ENCODE peak calls at places on chromosomes 6 and 20, in eight cellular contexts. One of them, this sample, is unnamed. For H3K27me3, the result is how much of the 10 kb centered on the place peaks cover.

GRCh38 chr6:116244284-116244683 is 9.6 kb downstream of the TSPYL4 start:
- DNase-seq in CD4-positive, CD25-positive, alpha-beta regulatory T cell: no peak
- DNase-seq in SJSA1: no peak
- DNase-seq in adipocyte: no peak
- DNase-seq in iPS DF 6.9: no peak
- DNase-seq in CD4-positive, alpha-beta memory T cell: no peak
- DNase-seq in CD8-positive, alpha-beta T cell: no peak
- DNase-seq in heart left ventricle: no peak
- DNase-seq in this sample: no peak

GRCh38 chr6:49540614-49541013 is 9.9 kb upstream of the C6orf141 start:
- DNase-seq in SJSA1: no peak
- DNase-seq in CD4-positive, CD25-positive, alpha-beta regulatory T cell: no peak
- DNase-seq in heart left ventricle: no peak
- DNase-seq in adipocyte: no peak
- DNase-seq in CD4-positive, alpha-beta memory T cell: no peak
- DNase-seq in CD8-positive, alpha-beta T cell: no peak
- DNase-seq in iPS DF 6.9: no peak
- DNase-seq in this sample: no peak

GRCh38 chr6:147651249-147652063 is 143.0 kb downstream of the SAMD5 start:
- DNase-seq in iPS DF 6.9: no peak
- DNase-seq in heart left ventricle: peak
- DNase-seq in CD8-positive, alpha-beta T cell: no peak
- DNase-seq in adipocyte: peak
- DNase-seq in CD4-positive, alpha-beta memory T cell: no peak
- DNase-seq in CD4-positive, CD25-positive, alpha-beta regulatory T cell: no peak
- DNase-seq in SJSA1: peak
- DNase-seq in this sample: no peak

GRCh38 chr20:63345328-63346100 is 15.6 kb downstream of the CHRNA4 start:
- DNase-seq in CD4-positive, alpha-beta memory T cell: no peak
- DNase-seq in CD8-positive, alpha-beta T cell: no peak
- DNase-seq in SJSA1: no peak
- DNase-seq in iPS DF 6.9: no peak
- DNase-seq in CD4-positive, CD25-positive, alpha-beta regulatory T cell: no peak
- DNase-seq in heart left ventricle: peak
- DNase-seq in adipocyte: peak
- DNase-seq in this sample: no peak

GRCh38 chr6:12578751-12579150 is 137.8 kb upstream of the PHACTR1 start:
- DNase-seq in CD8-positive, alpha-beta T cell: no peak
- DNase-seq in heart left ventricle: no peak
- DNase-seq in CD4-positive, CD25-positive, alpha-beta regulatory T cell: no peak
- DNase-seq in CD4-positive, alpha-beta memory T cell: no peak
- DNase-seq in SJSA1: no peak
- DNase-seq in iPS DF 6.9: no peak
- DNase-seq in adipocyte: no peak
- DNase-seq in this sample: no peak

GRCh38 chr6:140855520-140855919 is 1277.2 kb upstream of the GJE1 start:
- DNase-seq in heart left ventricle: no peak
- DNase-seq in CD8-positive, alpha-beta T cell: no peak
- DNase-seq in adipocyte: no peak
- DNase-seq in CD4-positive, alpha-beta memory T cell: no peak
- DNase-seq in SJSA1: no peak
- DNase-seq in CD4-positive, CD25-positive, alpha-beta regulatory T cell: no peak
- DNase-seq in iPS DF 6.9: no peak
- DNase-seq in this sample: no peak

GRCh38 chr20:32992015-32992641 is 12.1 kb downstream of the SUN5 start:
- DNase-seq in CD8-positive, alpha-beta T cell: no peak
- DNase-seq in iPS DF 6.9: no peak
- DNase-seq in CD4-positive, alpha-beta memory T cell: no peak
- DNase-seq in CD4-positive, CD25-positive, alpha-beta regulatory T cell: no peak
- DNase-seq in SJSA1: no peak
- DNase-seq in heart left ventricle: no peak
- DNase-seq in adipocyte: no peak
- DNase-seq in this sample: no peak

GRCh38 chr6:26576929-26577719 is 19.6 kb upstream of the ABT1 start:
- DNase-seq in adipocyte: peak
- DNase-seq in CD8-positive, alpha-beta T cell: peak
- DNase-seq in SJSA1: no peak
- DNase-seq in heart left ventricle: no peak
- DNase-seq in iPS DF 6.9: no peak
- DNase-seq in CD4-positive, CD25-positive, alpha-beta regulatory T cell: peak
- DNase-seq in CD4-positive, alpha-beta memory T cell: peak
- DNase-seq in this sample: peak

GRCh38 chr6:154914288-154914687 is 80.8 kb upstream of the TIAM2 start:
- DNase-seq in CD8-positive, alpha-beta T cell: no peak
- DNase-seq in adipocyte: no peak
- DNase-seq in SJSA1: no peak
- DNase-seq in iPS DF 6.9: no peak
- DNase-seq in CD4-positive, CD25-positive, alpha-beta regulatory T cell: no peak
- DNase-seq in CD4-positive, alpha-beta memory T cell: no peak
- DNase-seq in heart left ventricle: no peak
- DNase-seq in this sample: no peak

GRCh38 chr20:6121504-6121903 is 1.3 kb downstream of the FERMT1 start:
- DNase-seq in CD4-positive, CD25-positive, alpha-beta regulatory T cell: no peak
- DNase-seq in adipocyte: no peak
- DNase-seq in SJSA1: no peak
- DNase-seq in iPS DF 6.9: no peak
- DNase-seq in heart left ventricle: no peak
- DNase-seq in CD8-positive, alpha-beta T cell: no peak
- DNase-seq in CD4-positive, alpha-beta memory T cell: no peak
- DNase-seq in this sample: no peak

GRCh38 chr6:135922170-135922569 is 70.7 kb downstream of the PDE7B start:
- DNase-seq in SJSA1: peak
- DNase-seq in CD4-positive, alpha-beta memory T cell: no peak
- DNase-seq in CD8-positive, alpha-beta T cell: no peak
- DNase-seq in CD4-positive, CD25-positive, alpha-beta regulatory T cell: no peak
- DNase-seq in heart left ventricle: peak
- DNase-seq in iPS DF 6.9: peak
- DNase-seq in adipocyte: peak
- DNase-seq in this sample: no peak

GRCh38 chr6:151763303-151763702 is 44.2 kb upstream of the ESR1 start:
- DNase-seq in adipocyte: peak
- DNase-seq in CD4-positive, CD25-positive, alpha-beta regulatory T cell: no peak
- DNase-seq in CD4-positive, alpha-beta memory T cell: no peak
- DNase-seq in CD8-positive, alpha-beta T cell: no peak
- DNase-seq in heart left ventricle: no peak
- DNase-seq in iPS DF 6.9: no peak
- DNase-seq in SJSA1: no peak
- DNase-seq in this sample: no peak

GRCh38 chr20:38499366-38499765 is 26.7 kb downstream of the RALGAPB start:
- DNase-seq in CD4-positive, CD25-positive, alpha-beta regulatory T cell: no peak
- DNase-seq in iPS DF 6.9: no peak
- DNase-seq in SJSA1: no peak
- DNase-seq in CD4-positive, alpha-beta memory T cell: no peak
- DNase-seq in heart left ventricle: no peak
- DNase-seq in CD8-positive, alpha-beta T cell: no peak
- DNase-seq in adipocyte: no peak
- DNase-seq in this sample: no peak

GRCh38 chr20:52083627-52084232 is 107.8 kb downstream of the ZFP64 start:
- DNase-seq in CD4-positive, CD25-positive, alpha-beta regulatory T cell: no peak
- DNase-seq in CD8-positive, alpha-beta T cell: peak
- DNase-seq in heart left ventricle: peak
- DNase-seq in SJSA1: peak
- DNase-seq in adipocyte: peak
- DNase-seq in CD4-positive, alpha-beta memory T cell: peak
- DNase-seq in iPS DF 6.9: peak
- DNase-seq in this sample: no peak

GRCh38 chr20:63361507-63362425 is 617 bp upstream of the CHRNA4 start:
- DNase-seq in iPS DF 6.9: no peak
- DNase-seq in CD8-positive, alpha-beta T cell: no peak
- DNase-seq in heart left ventricle: no peak
- DNase-seq in adipocyte: no peak
- DNase-seq in SJSA1: no peak
- DNase-seq in CD4-positive, alpha-beta memory T cell: no peak
- DNase-seq in CD4-positive, CD25-positive, alpha-beta regulatory T cell: no peak
- DNase-seq in this sample: no peak

GRCh38 chr6:111709615-111710398 is 104.1 kb upstream of the TRAF3IP2 start:
- DNase-seq in CD4-positive, alpha-beta memory T cell: peak
- DNase-seq in adipocyte: peak
- DNase-seq in iPS DF 6.9: no peak
- DNase-seq in CD4-positive, CD25-positive, alpha-beta regulatory T cell: peak
- DNase-seq in SJSA1: peak
- DNase-seq in CD8-positive, alpha-beta T cell: peak
- DNase-seq in heart left ventricle: peak
- DNase-seq in this sample: peak

GRCh38 chr6:166307981-166308768 is at the start of gene PRR18:
- DNase-seq in CD4-positive, CD25-positive, alpha-beta regulatory T cell: no peak
- DNase-seq in SJSA1: no peak
- DNase-seq in CD4-positive, alpha-beta memory T cell: no peak
- DNase-seq in heart left ventricle: no peak
- DNase-seq in CD8-positive, alpha-beta T cell: no peak
- DNase-seq in adipocyte: peak
- DNase-seq in iPS DF 6.9: no peak
- DNase-seq in this sample: peak

GRCh38 chr6:159886270-159886669 is 4.5 kb upstream of the MAS1 start:
- DNase-seq in adipocyte: no peak
- DNase-seq in heart left ventricle: no peak
- DNase-seq in CD8-positive, alpha-beta T cell: no peak
- DNase-seq in CD4-positive, alpha-beta memory T cell: no peak
- DNase-seq in CD4-positive, CD25-positive, alpha-beta regulatory T cell: no peak
- DNase-seq in SJSA1: no peak
- DNase-seq in iPS DF 6.9: no peak
- DNase-seq in this sample: no peak
- H3K27me3 ChIP-seq in adipocyte: under half
- H3K27me3 ChIP-seq in heart left ventricle: under half
- H3K27me3 ChIP-seq in CD8-positive, alpha-beta T cell: under half
- H3K27me3 ChIP-seq in CD4-positive, alpha-beta memory T cell: under half
- H3K27me3 ChIP-seq in CD4-positive, CD25-positive, alpha-beta regulatory T cell: under half
- H3K27me3 ChIP-seq in SJSA1: under half
- H3K27me3 ChIP-seq in iPS DF 6.9: under half
- H3K27me3 ChIP-seq in this sample: under half

GRCh38 chr20:44001667-44002596 is 87.3 kb downstream of the TOX2 start:
- DNase-seq in SJSA1: no peak
- DNase-seq in heart left ventricle: no peak
- DNase-seq in CD8-positive, alpha-beta T cell: no peak
- DNase-seq in CD4-positive, CD25-positive, alpha-beta regulatory T cell: no peak
- DNase-seq in CD4-positive, alpha-beta memory T cell: no peak
- DNase-seq in adipocyte: no peak
- DNase-seq in iPS DF 6.9: no peak
- DNase-seq in this sample: peak

GRCh38 chr20:44004306-44004915 is 89.8 kb downstream of the TOX2 start:
- DNase-seq in CD4-positive, CD25-positive, alpha-beta regulatory T cell: no peak
- DNase-seq in SJSA1: peak
- DNase-seq in CD4-positive, alpha-beta memory T cell: no peak
- DNase-seq in heart left ventricle: no peak
- DNase-seq in adipocyte: no peak
- DNase-seq in iPS DF 6.9: no peak
- DNase-seq in CD8-positive, alpha-beta T cell: no peak
- DNase-seq in this sample: no peak

GRCh38 chr20:44005661-44006060 is 91.0 kb downstream of the TOX2 start:
- DNase-seq in adipocyte: no peak
- DNase-seq in CD4-positive, alpha-beta memory T cell: no peak
- DNase-seq in heart left ventricle: no peak
- DNase-seq in SJSA1: no peak
- DNase-seq in iPS DF 6.9: no peak
- DNase-seq in CD4-positive, CD25-positive, alpha-beta regulatory T cell: no peak
- DNase-seq in CD8-positive, alpha-beta T cell: no peak
- DNase-seq in this sample: no peak

GRCh38 chr20:44003609-44004008 is 89.0 kb downstream of the TOX2 start:
- DNase-seq in CD4-positive, CD25-positive, alpha-beta regulatory T cell: no peak
- DNase-seq in iPS DF 6.9: no peak
- DNase-seq in SJSA1: no peak
- DNase-seq in adipocyte: no peak
- DNase-seq in heart left ventricle: no peak
- DNase-seq in CD8-positive, alpha-beta T cell: no peak
- DNase-seq in CD4-positive, alpha-beta memory T cell: no peak
- DNase-seq in this sample: no peak

GRCh38 chr20:44002861-44003260 is 88.2 kb downstream of the TOX2 start:
- DNase-seq in adipocyte: no peak
- DNase-seq in heart left ventricle: no peak
- DNase-seq in CD4-positive, CD25-positive, alpha-beta regulatory T cell: no peak
- DNase-seq in SJSA1: no peak
- DNase-seq in iPS DF 6.9: no peak
- DNase-seq in CD8-positive, alpha-beta T cell: no peak
- DNase-seq in CD4-positive, alpha-beta memory T cell: no peak
- DNase-seq in this sample: no peak
- H3K27me3 ChIP-seq in adipocyte: under half
- H3K27me3 ChIP-seq in heart left ventricle: under half
- H3K27me3 ChIP-seq in CD4-positive, CD25-positive, alpha-beta regulatory T cell: under half
- H3K27me3 ChIP-seq in SJSA1: under half
- H3K27me3 ChIP-seq in iPS DF 6.9: under half
- H3K27me3 ChIP-seq in CD8-positive, alpha-beta T cell: under half
- H3K27me3 ChIP-seq in CD4-positive, alpha-beta memory T cell: under half
- H3K27me3 ChIP-seq in this sample: under half

DNA sequence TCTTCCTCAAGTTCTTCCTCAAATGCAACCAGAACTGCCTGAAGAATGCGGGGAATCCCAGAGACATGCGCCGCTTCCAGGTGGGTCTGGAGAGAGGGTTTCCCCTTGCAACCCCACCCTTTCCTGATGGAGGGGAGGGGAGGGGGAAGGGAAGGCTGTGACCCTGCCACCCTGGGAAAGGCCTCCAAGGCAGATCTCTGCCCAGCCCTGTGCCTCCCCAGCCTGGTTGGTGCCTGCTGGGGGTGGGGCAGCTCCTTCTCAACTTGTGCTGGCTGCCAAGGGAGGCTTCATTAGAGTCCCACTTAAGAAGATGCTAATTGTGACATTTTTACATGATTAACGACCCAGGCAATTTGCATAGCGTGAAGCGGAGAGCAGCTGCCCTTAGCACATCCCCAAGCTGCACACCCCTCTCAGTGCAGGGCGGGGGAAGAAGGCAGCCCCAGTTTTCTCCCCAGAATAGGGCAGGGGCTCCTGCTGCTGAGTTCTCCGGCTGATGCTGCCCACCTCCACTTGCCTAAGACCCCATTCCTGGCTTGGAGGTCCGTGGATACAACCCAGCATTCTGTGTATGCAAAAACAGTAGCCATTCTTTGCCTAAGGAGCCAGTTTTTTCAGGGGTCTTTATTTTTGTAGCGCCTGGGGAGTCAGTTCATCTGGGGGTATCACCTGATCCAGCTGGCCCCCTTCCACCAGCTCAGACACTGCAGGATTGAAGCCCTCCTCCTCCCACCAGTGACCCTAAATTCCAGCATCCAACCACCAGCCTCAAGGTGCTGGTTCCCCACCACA is 51.7 kb downstream of the CPXM1 start:
- DNase-seq in adipocyte: no peak
- DNase-seq in CD4-positive, CD25-positive, alpha-beta regulatory T cell: no peak
- DNase-seq in CD8-positive, alpha-beta T cell: peak
- DNase-seq in heart left ventricle: no peak
- DNase-seq in SJSA1: peak
- DNase-seq in iPS DF 6.9: no peak
- DNase-seq in CD4-positive, alpha-beta memory T cell: no peak
- DNase-seq in this sample: no peak
- H3K27me3 ChIP-seq in adipocyte: half or more
- H3K27me3 ChIP-seq in CD4-positive, CD25-positive, alpha-beta regulatory T cell: under half
- H3K27me3 ChIP-seq in CD8-positive, alpha-beta T cell: under half
- H3K27me3 ChIP-seq in heart left ventricle: under half
- H3K27me3 ChIP-seq in SJSA1: under half
- H3K27me3 ChIP-seq in iPS DF 6.9: under half
- H3K27me3 ChIP-seq in CD4-positive, alpha-beta memory T cell: under half
- H3K27me3 ChIP-seq in this sample: under half

DNA sequence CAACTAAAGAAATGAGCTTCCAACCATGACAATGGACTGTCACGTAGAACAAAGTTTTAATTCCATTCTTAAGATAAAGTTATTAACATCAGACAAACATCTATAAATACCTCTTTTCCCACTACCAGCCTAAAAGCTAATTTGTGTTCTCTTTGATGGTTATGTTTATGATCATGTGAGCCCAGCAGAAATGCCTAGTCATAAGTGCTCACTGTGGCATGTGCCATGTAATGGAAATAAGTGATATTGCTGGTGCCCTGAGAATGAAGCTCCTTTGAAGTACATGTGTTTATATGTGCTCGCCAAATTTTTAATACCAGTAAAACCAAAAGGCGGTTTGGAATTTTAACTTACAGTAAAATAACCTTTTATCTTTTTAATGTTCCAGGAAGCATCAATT is 205.8 kb downstream of the ISM1 start:
- DNase-seq in SJSA1: no peak
- DNase-seq in CD8-positive, alpha-beta T cell: no peak
- DNase-seq in CD4-positive, CD25-positive, alpha-beta regulatory T cell: no peak
- DNase-seq in CD4-positive, alpha-beta memory T cell: no peak
- DNase-seq in heart left ventricle: no peak
- DNase-seq in adipocyte: no peak
- DNase-seq in iPS DF 6.9: no peak
- DNase-seq in this sample: no peak
- H3K27me3 ChIP-seq in SJSA1: under half
- H3K27me3 ChIP-seq in CD8-positive, alpha-beta T cell: under half
- H3K27me3 ChIP-seq in CD4-positive, CD25-positive, alpha-beta regulatory T cell: under half
- H3K27me3 ChIP-seq in CD4-positive, alpha-beta memory T cell: under half
- H3K27me3 ChIP-seq in heart left ventricle: under half
- H3K27me3 ChIP-seq in adipocyte: under half
- H3K27me3 ChIP-seq in iPS DF 6.9: under half
- H3K27me3 ChIP-seq in this sample: under half